ENCODE peak calls at places on chromosomes 6 and 20, in six cellular contexts. L is naive thymus-derived CD4-positive, alpha-beta T cell; W is effector memory CD4-positive, alpha-beta T cell; A is DND-41; C is adrenal gland; H is stomach. I is an unnamed sample.

GRCh38 chr6:139395371-139395770 is 20.9 kb upstream of the CITED2 start:
- DNase-seq in L (no peak), W (no peak), A (no peak), C (no peak), H (no peak), I (no peak)

GRCh38 chr6:31763617-31763940 is 1.1 kb downstream of the SAPCD1 start:
- DNase-seq in L (no peak), W (no peak), A (no peak), C (no peak), H (no peak), I (no peak)

GRCh38 chr6:96304997-96305396 is 216.6 kb upstream of the UFL1 start:
- DNase-seq in L (no peak), W (no peak), A (no peak), C (no peak), H (no peak), I (no peak)

GRCh38 chr6:16438677-16439615 is 200.6 kb downstream of the GMPR start:
- DNase-seq in L (no peak), W (no peak), A (no peak), C (no peak), H (no peak), I (no peak)

GRCh38 chr6:170267688-170268087 is 23.2 kb downstream of the DLL1 start:
- DNase-seq in L (no peak), W (no peak), A (no peak), C (no peak), H (no peak), I (no peak)

GRCh38 chr6:157381631-157382621 is 936 bp downstream of the ZDHHC14 start:
- DNase-seq in L (peak; percentile 44), W (peak; percentile 37), A (no peak), C (peak; percentile 63), H (peak; percentile 61), I (peak; percentile 49)

GRCh38 chr20:34964486-34964885 is 8.8 kb downstream of the MYH7B start:
- DNase-seq in L (no peak), W (no peak), A (no peak), C (no peak), H (no peak), I (no peak)

GRCh38 chr6:102766946-102767345 is 1373.4 kb downstream of the GRIK2 start:
- DNase-seq in L (no peak), W (no peak), A (no peak), C (no peak), H (no peak), I (no peak)

GRCh38 chr20:49323622-49324238 is 45.9 kb upstream of the ZNFX1 start:
- DNase-seq in L (peak; percentile 45), W (no peak), A (peak; percentile 82), C (no peak), H (no peak), I (peak; percentile 47)

GRCh38 chr20:51732454-51732791 is 35.8 kb downstream of the ATP9A start:
- DNase-seq in L (no peak), W (no peak), A (no peak), C (no peak), H (no peak), I (no peak)

GRCh38 chr20:25295386-25296093 is 47.7 kb downstream of the PYGB start:
- DNase-seq in L (no peak), W (no peak), A (no peak), C (peak; percentile 79), H (peak; percentile 72), I (no peak)

DNA sequence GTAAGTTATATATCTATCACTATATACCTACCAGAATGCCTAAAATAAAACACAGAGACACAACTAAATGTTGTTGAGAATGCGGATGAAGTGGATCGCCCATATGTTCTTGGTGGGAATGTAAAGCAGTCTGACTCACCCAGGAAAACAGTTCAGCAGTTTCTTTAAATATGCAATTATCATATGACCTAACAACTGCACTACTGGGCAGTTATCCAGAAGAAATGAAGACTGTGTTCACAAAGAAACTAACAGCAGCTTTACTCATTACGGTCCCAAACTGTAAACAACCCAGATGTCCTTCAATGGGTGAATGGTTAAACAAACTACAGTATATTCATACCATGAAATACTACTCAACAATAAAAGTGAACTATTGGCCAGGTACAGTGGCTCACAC is 14.3 kb upstream of the ZC3H12D start:
- DNase-seq in L (no peak), W (no peak), A (no peak), C (no peak), H (no peak), I (no peak)
- H3K27ac ChIP-seq in L (no peak overlapping the region), W (no peak overlapping the region), A (no peak overlapping the region), C (peak overlapping the region; percentile 36), H (no peak overlapping the region), I (no peak overlapping the region)

GRCh38 chr20:36527331-36528125 is 13.8 kb upstream of the MYL9 start:
- DNase-seq in L (no peak), W (no peak), A (no peak), C (peak; percentile 90), H (no peak), I (no peak)

GRCh38 chr20:36532822-36533221 is 8.5 kb upstream of the MYL9 start:
- DNase-seq in L (no peak), W (no peak), A (no peak), C (peak; percentile 24), H (no peak), I (no peak)

GRCh38 chr20:36528176-36528874 is 13.0 kb upstream of the MYL9 start:
- DNase-seq in L (no peak), W (no peak), A (no peak), C (no peak), H (no peak), I (no peak)

GRCh38 chr20:36528875-36529425 is 12.4 kb upstream of the MYL9 start:
- DNase-seq in L (no peak), W (no peak), A (no peak), C (no peak), H (no peak), I (no peak)

GRCh38 chr20:36532388-36532787 is 8.9 kb upstream of the MYL9 start:
- DNase-seq in L (no peak), W (no peak), A (no peak), C (peak; percentile 23), H (no peak), I (no peak)
- H3K4me1 ChIP-seq in L (no peaks in the 10 kb centered on the region), W (no peaks in the 10 kb centered on the region), A (no peaks in the 10 kb centered on the region), C (peaks cover 6% of the 10 kb centered on the region), H (peaks cover 4% of the 10 kb centered on the region), I (no peaks in the 10 kb centered on the region)

DNA sequence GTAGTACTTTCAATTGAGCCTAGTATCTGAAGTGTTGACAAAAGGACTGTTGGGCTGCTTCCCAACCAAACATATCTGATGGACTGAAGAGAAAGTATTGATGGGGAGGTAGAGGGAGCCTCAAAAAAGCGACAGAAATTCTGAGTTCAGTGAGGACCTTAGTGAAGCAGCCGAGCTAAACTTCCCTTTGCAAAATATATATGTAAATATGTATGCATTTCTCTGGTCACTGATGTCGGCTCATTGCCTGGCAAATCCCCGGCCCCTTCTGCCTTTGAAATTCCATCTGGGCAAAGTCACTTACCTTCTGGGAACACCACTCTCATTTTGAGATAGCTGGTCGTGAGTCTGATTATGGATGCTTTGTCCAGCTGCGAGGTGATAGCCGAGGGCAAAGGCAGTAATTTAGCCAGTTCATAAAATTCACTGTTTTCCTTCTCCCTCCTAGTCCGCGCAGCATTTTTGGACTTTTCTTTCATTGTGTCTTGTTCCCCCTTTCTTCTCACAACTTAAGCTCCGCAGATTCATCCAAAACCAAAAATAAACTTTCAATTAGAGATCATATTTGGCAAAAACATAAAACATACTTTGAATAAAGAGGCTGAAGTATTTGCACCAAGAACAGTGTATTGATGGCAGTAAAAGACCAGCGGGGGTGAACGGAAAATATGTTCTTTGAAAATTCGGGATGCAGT is 1.6 kb downstream of the SIM1 start:
- DNase-seq in L (no peak), W (no peak), A (no peak), C (no peak), H (no peak), I (no peak)
- H3K27me3 ChIP-seq in L (peaks cover 33% of the 10 kb centered on the region), W (peaks cover 82% of the 10 kb centered on the region), A (no peaks in the 10 kb centered on the region), C (peaks cover 100% of the 10 kb centered on the region), H (peaks cover 50% of the 10 kb centered on the region), I (peaks cover 84% of the 10 kb centered on the region)

GRCh38 chr6:160430203-160430602 is 82.0 kb downstream of the SLC22A3 start:
- DNase-seq in L (no peak), W (no peak), A (no peak), C (no peak), H (no peak), I (no peak)

GRCh38 chr6:160430741-160431140 is 82.6 kb downstream of the SLC22A3 start:
- DNase-seq in L (no peak), W (no peak), A (no peak), C (peak; percentile 58), H (no peak), I (no peak)

GRCh38 chr6:160428818-160429744 is 80.9 kb downstream of the SLC22A3 start:
- DNase-seq in L (no peak), W (no peak), A (no peak), C (no peak), H (no peak), I (no peak)

GRCh38 chr6:160431231-160431630 is 83.1 kb downstream of the SLC22A3 start:
- DNase-seq in L (no peak), W (no peak), A (no peak), C (peak; percentile 83), H (peak; percentile 33), I (no peak)

DNA sequence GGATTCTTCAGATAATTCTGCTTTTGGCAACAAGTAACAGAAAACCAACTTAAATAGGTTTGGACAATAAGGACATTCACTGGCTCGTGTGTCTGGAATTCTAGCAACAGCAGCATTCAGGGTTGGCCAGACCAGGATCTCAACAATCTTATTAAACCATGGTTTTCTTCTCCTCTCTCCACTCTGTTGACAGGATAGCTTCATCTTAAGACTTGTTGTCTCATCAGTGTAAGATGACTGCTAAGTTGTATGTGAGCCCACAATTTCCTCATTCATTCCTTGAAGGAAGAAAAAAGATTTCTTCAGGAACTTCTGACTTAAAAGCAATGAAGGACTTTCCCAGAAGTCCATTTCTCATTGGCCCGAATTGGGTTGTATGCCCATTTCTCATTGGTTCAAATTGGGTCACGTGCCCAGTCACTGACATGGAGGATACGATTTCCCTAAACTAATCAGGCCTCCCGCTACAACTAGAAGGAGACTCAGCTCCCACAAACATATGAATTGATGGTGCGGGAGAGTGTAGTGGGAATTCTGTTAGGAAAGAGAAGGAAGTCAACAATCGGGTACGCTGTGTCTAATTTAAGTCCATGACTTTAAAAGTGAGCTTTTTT is 83.7 kb downstream of the SLC22A3 start:
- DNase-seq in L (no peak), W (no peak), A (no peak), C (no peak), H (no peak), I (no peak)
- H3K27ac ChIP-seq in L (no peak overlapping the region), W (no peak overlapping the region), A (no peak overlapping the region), C (peak overlapping the region; percentile 79), H (peak overlapping the region; percentile 76), I (no peak overlapping the region)

GRCh38 chr6:15411766-15412165 is 165.9 kb downstream of the JARID2 start:
- DNase-seq in L (no peak), W (no peak), A (no peak), C (no peak), H (no peak), I (no peak)
- H3K4me1 ChIP-seq in L (peaks cover 33% of the 10 kb centered on the region), W (peaks cover 12% of the 10 kb centered on the region), A (peaks cover 34% of the 10 kb centered on the region), C (peaks cover 17% of the 10 kb centered on the region), H (peaks cover 50% of the 10 kb centered on the region), I (peaks cover 39% of the 10 kb centered on the region)

GRCh38 chr20:16759161-16759523 is 11.0 kb downstream of the OTOR start:
- DNase-seq in L (no peak), W (no peak), A (no peak), C (no peak), H (no peak), I (no peak)
- H3K27me3 ChIP-seq in L (no peaks in the 10 kb centered on the region), W (no peaks in the 10 kb centered on the region), A (peaks cover 15% of the 10 kb centered on the region), C (no peaks in the 10 kb centered on the region), H (no peaks in the 10 kb centered on the region), I (peaks cover 7% of the 10 kb centered on the region)

GRCh38 chr6:149454405-149454848 is 30.4 kb downstream of the ZC3H12D start:
- DNase-seq in L (no peak), W (no peak), A (no peak), C (peak; percentile 98), H (peak; percentile 96), I (no peak)
- H3K27ac ChIP-seq in L (no peak overlapping the region), W (no peak overlapping the region), A (no peak overlapping the region), C (peak overlapping the region; percentile 71), H (peak overlapping the region; percentile 80), I (no peak overlapping the region)